ENCODE peak calls at places on chromosomes 16 and 17, in eight cellular contexts. V is A549, C is ovary, E is lower leg skin, P is IMR-90, J is gastrocnemius medialis, R is suprapubic skin, Q is K562. O is an unnamed sample.

GRCh38 chr16:54402873-54403272 is 116.3 kb upstream of the IRX3 start:
- DNase-seq in V (no peak), C (no peak), E (no peak), P (no peak), J (no peak), R (no peak), Q (no peak), O (no peak)

GRCh38 chr16:13957197-13958078 is 37.5 kb downstream of the ERCC4 start:
- DNase-seq in V (peak), C (peak), E (peak), P (peak), J (peak), R (peak), Q (peak), O (peak)

GRCh38 chr16:65672960-65673359 is 551.1 kb upstream of the CDH11 start:
- DNase-seq in V (no peak), C (no peak), E (no peak), P (peak), J (no peak), R (no peak), Q (peak), O (no peak)

GRCh38 chr16:3879258-3879886 is 1.1 kb downstream of the CREBBP start:
- DNase-seq in V (no peak), C (no peak), E (no peak), P (no peak), J (no peak), R (peak), Q (peak), O (peak)

GRCh38 chr16:50591800-50592771 is 43.9 kb downstream of the NKD1 start:
- DNase-seq in V (no peak), C (peak), E (no peak), P (no peak), J (no peak), R (no peak), Q (no peak), O (peak)

GRCh38 chr17:46028374-46028773 is 29.3 kb downstream of the STH start:
- DNase-seq in V (no peak), C (no peak), E (no peak), P (no peak), J (no peak), R (no peak), Q (no peak), O (no peak)

GRCh38 chr17:33520404-33521032 is 227.4 kb upstream of the ASIC2 start:
- DNase-seq in V (peak), C (peak), E (no peak), P (peak), J (no peak), R (no peak), Q (peak), O (peak)

GRCh38 chr17:1179635-1180433 is at the start of gene ABR:
- DNase-seq in V (peak), C (peak), E (no peak), P (peak), J (no peak), R (peak), Q (peak), O (peak)

GRCh38 chr16:88549671-88550643 is 20.2 kb upstream of the ZC3H18 start:
- DNase-seq in V (no peak), C (no peak), E (no peak), P (no peak), J (no peak), R (no peak), Q (peak), O (no peak)

GRCh38 chr16:30956601-30957455 is 726 bp upstream of the SETD1A start:
- DNase-seq in V (peak), C (peak), E (peak), P (peak), J (peak), R (peak), Q (peak), O (peak)

GRCh38 chr16:7083086-7083485 is 249.6 kb upstream of the RBFOX1 start:
- DNase-seq in V (no peak), C (no peak), E (no peak), P (no peak), J (no peak), R (no peak), Q (no peak), O (no peak)

GRCh38 chr16:49634235-49635008 is 221.5 kb downstream of the ZNF423 start:
- DNase-seq in V (no peak), C (peak), E (no peak), P (no peak), J (no peak), R (no peak), Q (no peak), O (no peak)

GRCh38 chr17:16878547-16879100 is 93.3 kb downstream of the TNFRSF13B start:
- DNase-seq in V (no peak), C (no peak), E (no peak), P (no peak), J (no peak), R (peak), Q (no peak), O (no peak)

GRCh38 chr16:81483064-81483969 is 38.7 kb downstream of the CMIP start:
- DNase-seq in V (no peak), C (no peak), E (no peak), P (peak), J (no peak), R (no peak), Q (no peak), O (no peak)

GRCh38 chr16:72937916-72938315 is 110.0 kb downstream of the ZFHX3 start:
- DNase-seq in V (no peak), C (no peak), E (no peak), P (no peak), J (no peak), R (no peak), Q (no peak), O (no peak)

GRCh38 chr16:21603920-21604319 is 4.5 kb downstream of the METTL9 start:
- DNase-seq in V (no peak), C (no peak), E (no peak), P (peak), J (no peak), R (no peak), Q (peak), O (no peak)

GRCh38 chr17:44807093-44807816 is 22.8 kb downstream of the GJC1 start:
- DNase-seq in V (no peak), C (no peak), E (no peak), P (no peak), J (no peak), R (no peak), Q (no peak), O (no peak)

GRCh38 chr17:75487351-75488070 is 27.8 kb downstream of the CASKIN2 start:
- DNase-seq in V (no peak), C (no peak), E (no peak), P (no peak), J (no peak), R (no peak), Q (peak), O (no peak)

GRCh38 chr16:27677300-27677699 is 127.4 kb downstream of the KATNIP start:
- DNase-seq in V (peak), C (no peak), E (no peak), P (peak), J (no peak), R (no peak), Q (no peak), O (no peak)

GRCh38 chr17:66994943-66995535 is 30.5 kb downstream of the CACNG4 start:
- DNase-seq in V (no peak), C (no peak), E (no peak), P (no peak), J (no peak), R (no peak), Q (no peak), O (no peak)

GRCh38 chr17:36727577-36727976 is 126.2 kb downstream of the MRM1 start:
- DNase-seq in V (no peak), C (no peak), E (no peak), P (no peak), J (no peak), R (no peak), Q (peak), O (no peak)

GRCh38 chr17:21098934-21099687 is 27.7 kb upstream of the DHRS7B start:
- DNase-seq in V (peak), C (peak), E (peak), P (peak), J (peak), R (no peak), Q (peak), O (peak)

GRCh38 chr17:57294629-57295501 is 38.5 kb downstream of the MSI2 start:
- DNase-seq in V (peak), C (no peak), E (no peak), P (peak), J (peak), R (no peak), Q (peak), O (no peak)

GRCh38 chr16:29926675-29927522 is 873 bp upstream of the KCTD13 start:
- DNase-seq in V (peak), C (peak), E (no peak), P (peak), J (no peak), R (no peak), Q (peak), O (peak)

GRCh38 chr16:67226295-67226803 is 581 bp upstream of the TMEM208 start:
- DNase-seq in V (no peak), C (no peak), E (no peak), P (no peak), J (no peak), R (no peak), Q (no peak), O (no peak)

GRCh38 chr17:63435681-63436522 is 10.2 kb downstream of the CYB561 start:
- DNase-seq in V (peak), C (no peak), E (no peak), P (no peak), J (no peak), R (no peak), Q (no peak), O (peak)

GRCh38 chr16:14219983-14220382 is 148.9 kb downstream of the MRTFB start:
- DNase-seq in V (no peak), C (no peak), E (no peak), P (no peak), J (no peak), R (no peak), Q (no peak), O (no peak)

GRCh38 chr16:86823895-86824671 is 245.7 kb downstream of the FOXL1 start:
- DNase-seq in V (no peak), C (no peak), E (peak), P (peak), J (no peak), R (no peak), Q (no peak), O (no peak)

GRCh38 chr16:68297908-68298307 is 12.8 kb downstream of the SLC7A6OS start:
- DNase-seq in V (no peak), C (no peak), E (no peak), P (peak), J (no peak), R (no peak), Q (no peak), O (no peak)

GRCh38 chr16:65622161-65622560 is 500.3 kb upstream of the CDH11 start:
- DNase-seq in V (no peak), C (no peak), E (no peak), P (no peak), J (no peak), R (no peak), Q (no peak), O (no peak)

GRCh38 chr17:38578229-38578628 is 27.5 kb downstream of the SRCIN1 start:
- DNase-seq in V (no peak), C (no peak), E (no peak), P (no peak), J (no peak), R (no peak), Q (no peak), O (no peak)

GRCh38 chr17:17763136-17763535 is 73.7 kb downstream of the SREBF1 start:
- DNase-seq in V (no peak), C (no peak), E (no peak), P (no peak), J (no peak), R (no peak), Q (no peak), O (no peak)

GRCh38 chr16:70437017-70437581 is 1.8 kb downstream of the ST3GAL2 start:
- DNase-seq in V (no peak), C (peak), E (no peak), P (peak), J (no peak), R (no peak), Q (peak), O (no peak)

GRCh38 chr17:50051082-50051576 is 4.8 kb upstream of the ITGA3 start:
- DNase-seq in V (peak), C (no peak), E (no peak), P (peak), J (no peak), R (no peak), Q (peak), O (no peak)

GRCh38 chr16:1377406-1378010 is 25.8 kb downstream of the GNPTG start:
- DNase-seq in V (no peak), C (no peak), E (no peak), P (no peak), J (no peak), R (no peak), Q (no peak), O (no peak)

GRCh38 chr16:87895641-87896141 is 26.4 kb upstream of the SLC7A5 start:
- DNase-seq in V (no peak), C (no peak), E (peak), P (peak), J (no peak), R (no peak), Q (no peak), O (no peak)

GRCh38 chr17:29592850-29593545 is at the start of gene ANKRD13B:
- DNase-seq in V (no peak), C (peak), E (peak), P (no peak), J (no peak), R (no peak), Q (peak), O (no peak)

GRCh38 chr17:45398800-45399199 is 33.9 kb downstream of the ARHGAP27 start:
- DNase-seq in V (no peak), C (no peak), E (no peak), P (no peak), J (no peak), R (no peak), Q (no peak), O (no peak)

GRCh38 chr17:2691965-2692780 is 19.4 kb downstream of the CLUH start:
- DNase-seq in V (no peak), C (no peak), E (peak), P (no peak), J (no peak), R (peak), Q (no peak), O (no peak)

GRCh38 chr17:21081967-21082366 is 39.2 kb upstream of the USP22 start:
- DNase-seq in V (no peak), C (no peak), E (no peak), P (no peak), J (no peak), R (no peak), Q (peak), O (no peak)

GRCh38 chr17:20072692-20072992 is 63.5 kb downstream of the SPECC1 start:
- DNase-seq in V (no peak), C (no peak), E (no peak), P (no peak), J (no peak), R (no peak), Q (no peak), O (no peak)

GRCh38 chr17:20074001-20074400 is 64.8 kb downstream of the SPECC1 start:
- DNase-seq in V (no peak), C (no peak), E (no peak), P (no peak), J (no peak), R (no peak), Q (no peak), O (no peak)

GRCh38 chr17:20074489-20074888 is 65.3 kb downstream of the SPECC1 start:
- DNase-seq in V (no peak), C (no peak), E (no peak), P (no peak), J (no peak), R (no peak), Q (no peak), O (no peak)

GRCh38 chr17:20071824-20072691 is 62.9 kb downstream of the SPECC1 start:
- DNase-seq in V (no peak), C (no peak), E (no peak), P (no peak), J (no peak), R (no peak), Q (peak), O (no peak)

GRCh38 chr17:20073056-20073979 is 64.2 kb downstream of the SPECC1 start:
- DNase-seq in V (no peak), C (peak), E (peak), P (peak), J (peak), R (no peak), Q (peak), O (no peak)
- TF ChIP-seq POLR2A in V (no peak), C (no peak), E (no peak), P (no peak), J (no peak), R (no peak), Q (no peak), O (no peak)

DNA sequence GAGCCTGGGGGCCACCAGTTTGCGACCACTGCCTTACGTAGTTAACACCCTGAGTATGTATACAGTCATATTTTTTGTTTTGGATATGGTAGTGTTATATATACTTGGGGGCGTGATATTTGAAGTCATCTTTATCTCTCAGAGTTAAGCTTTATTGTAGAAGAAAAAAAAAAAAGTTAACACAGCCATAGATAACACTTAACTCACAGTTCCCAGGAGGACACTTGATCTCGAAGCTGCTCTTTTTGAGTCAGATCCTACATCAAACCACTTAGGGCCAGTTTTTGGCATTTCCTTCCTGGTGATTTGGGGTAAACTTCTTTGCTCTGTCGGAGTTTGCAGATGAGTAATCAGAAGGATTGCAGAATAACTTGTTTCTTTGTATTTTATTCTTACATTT is 5.8 kb downstream of the ITPRIPL2 start:
- DNase-seq in V (no peak), C (no peak), E (no peak), P (peak), J (no peak), R (no peak), Q (peak), O (no peak)
- H3K4me3 ChIP-seq in V (peak), C (peak), E (no peak), P (peak), J (peak), R (peak), Q (peak), O (no peak)

GRCh38 chr17:77281024-77281903 is 140.5 kb downstream of the SEC14L1 start:
- DNase-seq in V (peak), C (peak), E (peak), P (peak), J (no peak), R (no peak), Q (peak), O (peak)
- TF ChIP-seq POLR2A in V (peak), C (no peak), E (no peak), P (peak), J (peak), R (no peak), Q (no peak), O (peak)

GRCh38 chr16:53212899-53213235 is 158.1 kb downstream of the CHD9 start:
- DNase-seq in V (no peak), C (no peak), E (no peak), P (no peak), J (no peak), R (no peak), Q (no peak), O (no peak)
- H3K4me3 ChIP-seq in V (no peak), C (no peak), E (no peak), P (no peak), J (no peak), R (peak), Q (no peak), O (no peak)

GRCh38 chr16:84577034-84577803 is 40.7 kb downstream of the COTL1 start:
- DNase-seq in V (no peak), C (no peak), E (no peak), P (no peak), J (no peak), R (no peak), Q (no peak), O (no peak)

GRCh38 chr16:84578538-84579126 is 39.2 kb downstream of the COTL1 start:
- DNase-seq in V (no peak), C (no peak), E (no peak), P (no peak), J (no peak), R (no peak), Q (no peak), O (no peak)

GRCh38 chr16:84582958-84583516 is 34.8 kb downstream of the COTL1 start:
- DNase-seq in V (peak), C (no peak), E (no peak), P (peak), J (no peak), R (no peak), Q (no peak), O (no peak)

GRCh38 chr16:84581161-84581560 is 36.7 kb downstream of the COTL1 start:
- DNase-seq in V (no peak), C (no peak), E (no peak), P (no peak), J (no peak), R (no peak), Q (no peak), O (no peak)

GRCh38 chr16:84579936-84580335 is 37.9 kb downstream of the COTL1 start:
- DNase-seq in V (no peak), C (no peak), E (no peak), P (no peak), J (no peak), R (no peak), Q (no peak), O (no peak)
- TF ChIP-seq POLR2A in V (no peak), C (no peak), E (no peak), P (no peak), J (no peak), R (no peak), Q (no peak), O (no peak)

GRCh38 chr16:25692307-25692706 is 548 bp downstream of the HS3ST4 start:
- DNase-seq in V (no peak), C (no peak), E (no peak), P (no peak), J (no peak), R (no peak), Q (no peak), O (no peak)

GRCh38 chr16:25692734-25693508 is 1.2 kb downstream of the HS3ST4 start:
- DNase-seq in V (no peak), C (no peak), E (no peak), P (no peak), J (no peak), R (no peak), Q (no peak), O (no peak)

GRCh38 chr16:25693621-25694020 is 1.9 kb downstream of the HS3ST4 start:
- DNase-seq in V (no peak), C (no peak), E (no peak), P (no peak), J (no peak), R (no peak), Q (no peak), O (no peak)

GRCh38 chr16:25690563-25691143 is 1.1 kb upstream of the HS3ST4 start:
- DNase-seq in V (no peak), C (no peak), E (no peak), P (no peak), J (no peak), R (no peak), Q (no peak), O (no peak)

DNA sequence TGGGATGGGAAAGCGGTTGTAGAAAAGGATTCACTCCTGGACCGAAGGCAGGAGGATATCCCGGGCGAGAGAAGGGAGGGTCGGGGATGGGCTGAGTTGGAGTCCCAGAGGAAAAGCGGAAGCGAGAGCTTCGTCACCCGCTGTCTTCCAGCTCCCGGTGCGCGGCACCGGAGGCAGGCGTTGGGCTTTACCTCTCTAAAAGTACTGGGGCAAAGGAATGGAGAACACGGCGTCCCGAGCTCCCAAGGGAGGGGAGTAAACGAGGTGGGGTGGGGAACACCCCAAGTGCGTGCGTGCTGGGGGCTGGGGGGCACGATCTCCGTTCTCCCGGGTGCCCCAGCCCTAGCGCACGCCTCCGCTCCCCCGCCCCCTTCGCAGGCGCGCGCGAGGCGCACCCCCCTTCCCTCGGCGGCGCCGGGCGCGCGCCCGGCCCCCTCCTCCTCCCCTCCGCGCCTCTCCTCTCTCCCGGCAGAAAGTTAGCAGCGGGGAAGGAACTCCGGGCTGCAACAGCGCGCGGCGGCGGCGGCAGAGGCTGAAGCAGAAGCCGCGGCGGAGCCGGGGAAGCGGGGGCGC is at the start of gene HS3ST4:
- DNase-seq in V (no peak), C (no peak), E (no peak), P (no peak), J (no peak), R (no peak), Q (no peak), O (no peak)
- H3K4me3 ChIP-seq in V (peak), C (no peak), E (peak), P (no peak), J (peak), R (peak), Q (no peak), O (peak)